ENCODE peak calls at places on chromosomes 13 and 19, in ten cellular contexts. U, L, P, N, S, W, K, G, X and B are unnamed samples.

GRCh38 chr13:76226941-76227340 is 590.8 kb downstream of the LMO7 start:
- DNase-seq in U (no peak), L (no peak), P (no peak), N (no peak), S (no peak), W (no peak), K (no peak), G (no peak), X (no peak), B (no peak)

GRCh38 chr19:6412111-6412999 is 12.3 kb downstream of the KHSRP start:
- DNase-seq in U (no peak), L (no peak), P (peak), N (peak), S (no peak), W (no peak), K (peak), G (peak), X (no peak), B (no peak)

GRCh38 chr19:30102666-30103065 is 160.6 kb downstream of the URI1 start:
- DNase-seq in U (no peak), L (no peak), P (no peak), N (no peak), S (no peak), W (no peak), K (no peak), G (no peak), X (no peak), B (no peak)

GRCh38 chr19:39110263-39110967 is 15.2 kb upstream of the PAK4 start:
- DNase-seq in U (no peak), L (no peak), P (peak), N (peak), S (peak), W (peak), K (peak), G (peak), X (peak), B (peak)

GRCh38 chr13:77384999-77385398 is 58.1 kb upstream of the MYCBP2 start:
- DNase-seq in U (no peak), L (no peak), P (no peak), N (no peak), S (no peak), W (no peak), K (no peak), G (peak), X (no peak), B (no peak)

GRCh38 chr19:46006411-46006810 is 11.1 kb downstream of the CCDC61 start:
- DNase-seq in U (no peak), L (no peak), P (no peak), N (no peak), S (no peak), W (no peak), K (no peak), G (no peak), X (no peak), B (no peak)

GRCh38 chr19:6012416-6013170 is 34.7 kb upstream of the RANBP3 start:
- DNase-seq in U (no peak), L (no peak), P (no peak), N (no peak), S (no peak), W (no peak), K (no peak), G (no peak), X (no peak), B (no peak)

GRCh38 chr19:7126132-7126531 is 56.6 kb downstream of the ZNF557 start:
- DNase-seq in U (no peak), L (no peak), P (no peak), N (no peak), S (no peak), W (no peak), K (no peak), G (no peak), X (no peak), B (no peak)

GRCh38 chr19:28847468-28847867 is 365.5 kb downstream of the UQCRFS1 start:
- DNase-seq in U (no peak), L (no peak), P (no peak), N (no peak), S (no peak), W (no peak), K (no peak), G (peak), X (no peak), B (no peak)

GRCh38 chr13:41019027-41019487 is at the start of gene ELF1:
- DNase-seq in U (peak), L (no peak), P (peak), N (peak), S (no peak), W (no peak), K (peak), G (peak), X (no peak), B (no peak)

GRCh38 chr19:3120611-3121231 is 15.1 kb upstream of the GNA15 start:
- DNase-seq in U (no peak), L (no peak), P (no peak), N (no peak), S (no peak), W (no peak), K (no peak), G (no peak), X (no peak), B (no peak)

GRCh38 chr13:77387607-77388200 is 60.8 kb upstream of the MYCBP2 start:
- DNase-seq in U (no peak), L (no peak), P (no peak), N (no peak), S (no peak), W (no peak), K (no peak), G (peak), X (no peak), B (no peak)

GRCh38 chr19:58059681-58060080 is 599 bp downstream of the ZNF135 start:
- DNase-seq in U (no peak), L (no peak), P (no peak), N (no peak), S (no peak), W (no peak), K (no peak), G (no peak), X (no peak), B (no peak)

GRCh38 chr19:38667552-38668205 is 20.2 kb downstream of the ACTN4 start:
- DNase-seq in U (peak), L (no peak), P (peak), N (peak), S (no peak), W (no peak), K (no peak), G (peak), X (no peak), B (no peak)

GRCh38 chr19:47013041-47013517 is 6.6 kb upstream of the NPAS1 start:
- DNase-seq in U (peak), L (peak), P (peak), N (peak), S (no peak), W (peak), K (peak), G (peak), X (peak), B (peak)

GRCh38 chr13:43880930-43881329 is 1.2 kb downstream of the LACC1 start:
- DNase-seq in U (no peak), L (no peak), P (no peak), N (no peak), S (no peak), W (no peak), K (no peak), G (peak), X (no peak), B (no peak)

GRCh38 chr13:59459972-59460371 is 703.8 kb downstream of the DIAPH3 start:
- DNase-seq in U (peak), L (no peak), P (no peak), N (peak), S (no peak), W (no peak), K (no peak), G (no peak), X (no peak), B (no peak)

GRCh38 chr13:26914624-26915023 is 154.0 kb upstream of the GPR12 start:
- DNase-seq in U (no peak), L (no peak), P (peak), N (no peak), S (no peak), W (no peak), K (peak), G (no peak), X (no peak), B (no peak)

GRCh38 chr13:30107536-30108136 is 199.7 kb downstream of the KATNAL1 start:
- DNase-seq in U (no peak), L (no peak), P (peak), N (peak), S (no peak), W (no peak), K (no peak), G (peak), X (no peak), B (no peak)

GRCh38 chr13:23921451-23921888 is 24.2 kb upstream of the C1QTNF9B start:
- DNase-seq in U (peak), L (no peak), P (peak), N (peak), S (peak), W (no peak), K (peak), G (peak), X (no peak), B (peak)

GRCh38 chr19:14003279-14004051 is 2.7 kb downstream of the RFX1 start:
- DNase-seq in U (no peak), L (no peak), P (no peak), N (no peak), S (no peak), W (no peak), K (no peak), G (peak), X (no peak), B (no peak)

GRCh38 chr19:50705422-50706019 is 14.1 kb downstream of the SHANK1 start:
- DNase-seq in U (peak), L (no peak), P (peak), N (peak), S (no peak), W (no peak), K (no peak), G (peak), X (peak), B (peak)

GRCh38 chr19:45515807-45516401 is 8.6 kb downstream of the VASP start:
- DNase-seq in U (no peak), L (no peak), P (no peak), N (no peak), S (no peak), W (no peak), K (no peak), G (no peak), X (no peak), B (no peak)

GRCh38 chr19:33098023-33098652 is 17.2 kb downstream of the GPATCH1 start:
- DNase-seq in U (no peak), L (no peak), P (peak), N (peak), S (no peak), W (no peak), K (no peak), G (no peak), X (no peak), B (no peak)

GRCh38 chr13:98435356-98435755 is 141.6 kb downstream of the STK24 start:
- DNase-seq in U (no peak), L (no peak), P (no peak), N (no peak), S (no peak), W (no peak), K (no peak), G (no peak), X (no peak), B (no peak)

GRCh38 chr13:109419896-109420295 is 366.5 kb downstream of the IRS2 start:
- DNase-seq in U (no peak), L (no peak), P (no peak), N (no peak), S (no peak), W (no peak), K (no peak), G (no peak), X (no peak), B (no peak)

GRCh38 chr19:45804140-45804958 is 10.8 kb downstream of the RSPH6A start:
- DNase-seq in U (no peak), L (no peak), P (no peak), N (no peak), S (no peak), W (peak), K (no peak), G (no peak), X (no peak), B (no peak)

GRCh38 chr13:33355470-33355869 is 69.9 kb upstream of the STARD13 start:
- DNase-seq in U (peak), L (no peak), P (peak), N (no peak), S (no peak), W (no peak), K (no peak), G (peak), X (no peak), B (no peak)

GRCh38 chr19:33723512-33723911 is 73.2 kb upstream of the KCTD15 start:
- DNase-seq in U (no peak), L (no peak), P (no peak), N (no peak), S (no peak), W (no peak), K (no peak), G (no peak), X (no peak), B (no peak)

GRCh38 chr19:1472227-1473055 is 6.6 kb downstream of the C19orf25 start:
- DNase-seq in U (no peak), L (no peak), P (no peak), N (no peak), S (no peak), W (no peak), K (no peak), G (no peak), X (peak), B (no peak)

GRCh38 chr19:42596391-42597071 is 1.8 kb upstream of the CEACAM8 start:
- DNase-seq in U (no peak), L (no peak), P (peak), N (peak), S (peak), W (no peak), K (no peak), G (peak), X (peak), B (no peak)

GRCh38 chr13:97364031-97364430 is 69.9 kb upstream of the RAP2A start:
- DNase-seq in U (no peak), L (no peak), P (no peak), N (no peak), S (no peak), W (no peak), K (no peak), G (no peak), X (no peak), B (no peak)

GRCh38 chr19:1857648-1858326 is 5.6 kb downstream of the KLF16 start:
- DNase-seq in U (no peak), L (no peak), P (no peak), N (no peak), S (no peak), W (no peak), K (no peak), G (no peak), X (no peak), B (no peak)

GRCh38 chr19:6963937-6964336 is 57.3 kb downstream of the MBD3L2B start:
- DNase-seq in U (no peak), L (no peak), P (peak), N (peak), S (no peak), W (no peak), K (no peak), G (no peak), X (no peak), B (no peak)

GRCh38 chr19:2064788-2065524 is 13.9 kb upstream of the MKNK2 start:
- DNase-seq in U (no peak), L (no peak), P (no peak), N (no peak), S (no peak), W (peak), K (no peak), G (peak), X (no peak), B (no peak)